ENCODE peak calls at places on chromosomes 4 and X, in ten cellular contexts. One of them, this sample, is unnamed.

GRCh38 chr4:8330821-8331566 is 61.4 kb downstream of the HTRA3 start:
- DNase-seq in right atrium auricular region: peak; percentile 83
- DNase-seq in fibroblast of lung: peak; percentile 47
- DNase-seq in cardiac fibroblast: peak; percentile 55
- DNase-seq in uterus: peak; percentile 19
- DNase-seq in B cell: peak; percentile 27
- DNase-seq in ovary: peak; percentile 60
- DNase-seq in epithelial cell of proximal tubule: no peak
- DNase-seq in endothelial cell: no peak
- DNase-seq in kidney epithelial cell: no peak
- DNase-seq in this sample: no peak

GRCh38 chrX:51641421-51642021 is 22.8 kb upstream of the CENPVL3 start:
- DNase-seq in right atrium auricular region: no peak
- DNase-seq in fibroblast of lung: peak; percentile 64
- DNase-seq in cardiac fibroblast: peak; percentile 65
- DNase-seq in uterus: no peak
- DNase-seq in B cell: no peak
- DNase-seq in ovary: no peak
- DNase-seq in epithelial cell of proximal tubule: peak; percentile 0
- DNase-seq in endothelial cell: peak; percentile 26
- DNase-seq in kidney epithelial cell: peak; percentile 1
- DNase-seq in this sample: peak; percentile 11

GRCh38 chrX:43225626-43226328 is 430.3 kb upstream of the MAOA start:
- DNase-seq in right atrium auricular region: no peak
- DNase-seq in fibroblast of lung: no peak
- DNase-seq in cardiac fibroblast: no peak
- DNase-seq in uterus: no peak
- DNase-seq in B cell: no peak
- DNase-seq in ovary: no peak
- DNase-seq in epithelial cell of proximal tubule: no peak
- DNase-seq in endothelial cell: no peak
- DNase-seq in kidney epithelial cell: no peak
- DNase-seq in this sample: no peak

GRCh38 chrX:40154229-40154852 is 56.6 kb upstream of the BCOR start:
- DNase-seq in right atrium auricular region: no peak
- DNase-seq in fibroblast of lung: peak; percentile 53
- DNase-seq in cardiac fibroblast: peak; percentile 41
- DNase-seq in uterus: no peak
- DNase-seq in B cell: no peak
- DNase-seq in ovary: peak; percentile 60
- DNase-seq in epithelial cell of proximal tubule: no peak
- DNase-seq in endothelial cell: peak; percentile 23
- DNase-seq in kidney epithelial cell: no peak
- DNase-seq in this sample: peak; percentile 34

GRCh38 chr4:78776729-78777555 is 792 bp downstream of the BMP2K start:
- DNase-seq in right atrium auricular region: peak; percentile 74
- DNase-seq in fibroblast of lung: peak; percentile 64
- DNase-seq in cardiac fibroblast: peak; percentile 71
- DNase-seq in uterus: peak; percentile 22
- DNase-seq in B cell: peak; percentile 81
- DNase-seq in ovary: no peak
- DNase-seq in epithelial cell of proximal tubule: no peak
- DNase-seq in endothelial cell: peak; percentile 15
- DNase-seq in kidney epithelial cell: no peak
- DNase-seq in this sample: peak; percentile 43

GRCh38 chrX:44431206-44431605 is 87.7 kb upstream of the EFHC2 start:
- DNase-seq in right atrium auricular region: no peak
- DNase-seq in fibroblast of lung: peak; percentile 41
- DNase-seq in cardiac fibroblast: peak; percentile 17
- DNase-seq in uterus: no peak
- DNase-seq in B cell: no peak
- DNase-seq in ovary: no peak
- DNase-seq in epithelial cell of proximal tubule: no peak
- DNase-seq in endothelial cell: no peak
- DNase-seq in kidney epithelial cell: peak; percentile 42
- DNase-seq in this sample: no peak

GRCh38 chr4:53591372-53591892 is at the start of gene LNX1:
- DNase-seq in right atrium auricular region: no peak
- DNase-seq in fibroblast of lung: no peak
- DNase-seq in cardiac fibroblast: no peak
- DNase-seq in uterus: no peak
- DNase-seq in B cell: no peak
- DNase-seq in ovary: no peak
- DNase-seq in epithelial cell of proximal tubule: no peak
- DNase-seq in endothelial cell: peak; percentile 28
- DNase-seq in kidney epithelial cell: no peak
- DNase-seq in this sample: no peak

GRCh38 chrX:24629701-24630100 is 17.4 kb downstream of the PCYT1B start:
- DNase-seq in right atrium auricular region: no peak
- DNase-seq in fibroblast of lung: no peak
- DNase-seq in cardiac fibroblast: no peak
- DNase-seq in uterus: no peak
- DNase-seq in B cell: no peak
- DNase-seq in ovary: no peak
- DNase-seq in epithelial cell of proximal tubule: no peak
- DNase-seq in endothelial cell: no peak
- DNase-seq in kidney epithelial cell: no peak
- DNase-seq in this sample: no peak

GRCh38 chrX:79235899-79236298 is 91.4 kb downstream of the GPR174 start:
- DNase-seq in right atrium auricular region: no peak
- DNase-seq in fibroblast of lung: no peak
- DNase-seq in cardiac fibroblast: no peak
- DNase-seq in uterus: no peak
- DNase-seq in B cell: no peak
- DNase-seq in ovary: no peak
- DNase-seq in epithelial cell of proximal tubule: no peak
- DNase-seq in endothelial cell: no peak
- DNase-seq in kidney epithelial cell: no peak
- DNase-seq in this sample: no peak

GRCh38 chrX:9370888-9371287 is 94.0 kb upstream of the TBL1X start:
- DNase-seq in right atrium auricular region: no peak
- DNase-seq in fibroblast of lung: peak; percentile 37
- DNase-seq in cardiac fibroblast: peak; percentile 50
- DNase-seq in uterus: no peak
- DNase-seq in B cell: no peak
- DNase-seq in ovary: no peak
- DNase-seq in epithelial cell of proximal tubule: no peak
- DNase-seq in endothelial cell: no peak
- DNase-seq in kidney epithelial cell: no peak
- DNase-seq in this sample: no peak

GRCh38 chr4:48681856-48682255 is 98.2 kb downstream of the FRYL start:
- DNase-seq in right atrium auricular region: no peak
- DNase-seq in fibroblast of lung: peak; percentile 57
- DNase-seq in cardiac fibroblast: peak; percentile 67
- DNase-seq in uterus: no peak
- DNase-seq in B cell: no peak
- DNase-seq in ovary: no peak
- DNase-seq in epithelial cell of proximal tubule: no peak
- DNase-seq in endothelial cell: no peak
- DNase-seq in kidney epithelial cell: no peak
- DNase-seq in this sample: no peak
- TF ChIP-seq CTCF in right atrium auricular region: no peak
- TF ChIP-seq CTCF in fibroblast of lung: peak; percentile 35
- TF ChIP-seq CTCF in cardiac fibroblast: peak; percentile 48
- TF ChIP-seq CTCF in uterus: no peak
- TF ChIP-seq CTCF in B cell: peak; percentile 54
- TF ChIP-seq CTCF in ovary: no peak
- TF ChIP-seq CTCF in epithelial cell of proximal tubule: peak; percentile 61
- TF ChIP-seq CTCF in endothelial cell: no peak
- TF ChIP-seq CTCF in kidney epithelial cell: peak; percentile 36
- TF ChIP-seq CTCF in this sample: no peak

DNA sequence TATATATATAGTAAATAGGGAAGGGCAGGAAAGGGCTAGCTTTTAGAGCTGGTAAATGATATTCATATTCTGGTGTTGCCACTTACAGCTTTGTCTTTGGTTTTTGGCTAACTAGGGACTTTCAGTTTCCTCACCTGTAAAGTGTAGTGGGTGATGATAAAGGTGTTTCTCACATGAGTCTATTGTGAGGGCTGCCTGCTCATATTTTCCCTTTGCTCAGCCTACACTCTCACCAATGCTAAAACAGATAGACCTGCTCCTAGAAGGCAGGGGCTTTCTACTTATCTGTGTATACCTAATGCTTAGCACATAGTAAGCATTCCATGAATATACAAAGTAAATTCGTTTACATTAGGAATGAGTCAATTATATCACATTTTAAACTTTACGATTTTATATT is 137.2 kb upstream of the HS3ST1 start:
- DNase-seq in right atrium auricular region: no peak
- DNase-seq in fibroblast of lung: no peak
- DNase-seq in cardiac fibroblast: no peak
- DNase-seq in uterus: no peak
- DNase-seq in B cell: no peak
- DNase-seq in ovary: no peak
- DNase-seq in epithelial cell of proximal tubule: no peak
- DNase-seq in endothelial cell: no peak
- DNase-seq in kidney epithelial cell: no peak
- DNase-seq in this sample: no peak
- TF ChIP-seq CTCF in right atrium auricular region: no peak
- TF ChIP-seq CTCF in fibroblast of lung: no peak
- TF ChIP-seq CTCF in cardiac fibroblast: no peak
- TF ChIP-seq CTCF in uterus: no peak
- TF ChIP-seq CTCF in B cell: no peak
- TF ChIP-seq CTCF in ovary: no peak
- TF ChIP-seq CTCF in epithelial cell of proximal tubule: no peak
- TF ChIP-seq CTCF in endothelial cell: no peak
- TF ChIP-seq CTCF in kidney epithelial cell: no peak
- TF ChIP-seq CTCF in this sample: no peak

DNA sequence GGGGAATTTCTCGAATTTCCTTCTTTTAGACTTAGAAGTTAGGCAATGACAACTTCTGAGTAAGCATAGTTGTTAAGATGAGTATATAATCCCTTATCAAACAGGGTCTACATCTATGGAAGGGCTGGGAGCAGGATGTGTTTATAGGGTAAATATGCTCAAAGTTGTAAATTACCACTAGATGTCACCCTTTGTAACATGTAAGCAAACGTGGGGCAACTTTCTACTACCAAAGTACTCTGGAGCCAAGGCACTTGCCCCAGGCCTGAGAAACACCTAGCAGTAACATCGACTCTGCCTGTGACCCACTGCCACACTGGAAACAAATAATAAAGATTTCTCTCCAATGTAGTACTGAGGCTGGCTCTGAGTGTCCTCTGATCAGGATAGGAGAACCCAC is 444.6 kb downstream of the IQCM start:
- DNase-seq in right atrium auricular region: no peak
- DNase-seq in fibroblast of lung: peak; percentile 82
- DNase-seq in cardiac fibroblast: peak; percentile 81
- DNase-seq in uterus: no peak
- DNase-seq in B cell: no peak
- DNase-seq in ovary: no peak
- DNase-seq in epithelial cell of proximal tubule: peak; percentile 40
- DNase-seq in endothelial cell: no peak
- DNase-seq in kidney epithelial cell: peak; percentile 43
- DNase-seq in this sample: no peak
- TF ChIP-seq CTCF in right atrium auricular region: peak; percentile 13
- TF ChIP-seq CTCF in fibroblast of lung: peak; percentile 48
- TF ChIP-seq CTCF in cardiac fibroblast: peak; percentile 47
- TF ChIP-seq CTCF in uterus: no peak
- TF ChIP-seq CTCF in B cell: no peak
- TF ChIP-seq CTCF in ovary: no peak
- TF ChIP-seq CTCF in epithelial cell of proximal tubule: peak; percentile 64
- TF ChIP-seq CTCF in endothelial cell: peak; percentile 17
- TF ChIP-seq CTCF in kidney epithelial cell: peak; percentile 30
- TF ChIP-seq CTCF in this sample: no peak

GRCh38 chr4:57442834-57443291 is 332.7 kb upstream of the IGFBP7 start:
- DNase-seq in right atrium auricular region: no peak
- DNase-seq in fibroblast of lung: peak; percentile 33
- DNase-seq in cardiac fibroblast: peak; percentile 48
- DNase-seq in uterus: no peak
- DNase-seq in B cell: no peak
- DNase-seq in ovary: no peak
- DNase-seq in epithelial cell of proximal tubule: no peak
- DNase-seq in endothelial cell: peak; percentile 73
- DNase-seq in kidney epithelial cell: no peak
- DNase-seq in this sample: peak; percentile 67
- TF ChIP-seq CTCF in right atrium auricular region: peak; percentile 53
- TF ChIP-seq CTCF in fibroblast of lung: peak; percentile 42
- TF ChIP-seq CTCF in cardiac fibroblast: peak; percentile 65
- TF ChIP-seq CTCF in uterus: peak; percentile 23
- TF ChIP-seq CTCF in B cell: no peak
- TF ChIP-seq CTCF in ovary: no peak
- TF ChIP-seq CTCF in epithelial cell of proximal tubule: peak; percentile 92
- TF ChIP-seq CTCF in endothelial cell: peak; percentile 43
- TF ChIP-seq CTCF in kidney epithelial cell: peak; percentile 77
- TF ChIP-seq CTCF in this sample: peak; percentile 90

GRCh38 chr4:6043188-6043587 is 25.0 kb upstream of the C4orf50 start:
- DNase-seq in right atrium auricular region: no peak
- DNase-seq in fibroblast of lung: no peak
- DNase-seq in cardiac fibroblast: no peak
- DNase-seq in uterus: no peak
- DNase-seq in B cell: no peak
- DNase-seq in ovary: no peak
- DNase-seq in epithelial cell of proximal tubule: no peak
- DNase-seq in endothelial cell: no peak
- DNase-seq in kidney epithelial cell: no peak
- DNase-seq in this sample: no peak

GRCh38 chr4:6044276-6044675 is 26.0 kb upstream of the C4orf50 start:
- DNase-seq in right atrium auricular region: no peak
- DNase-seq in fibroblast of lung: no peak
- DNase-seq in cardiac fibroblast: no peak
- DNase-seq in uterus: no peak
- DNase-seq in B cell: no peak
- DNase-seq in ovary: no peak
- DNase-seq in epithelial cell of proximal tubule: no peak
- DNase-seq in endothelial cell: no peak
- DNase-seq in kidney epithelial cell: no peak
- DNase-seq in this sample: no peak

GRCh38 chr4:6043843-6044242 is 25.6 kb upstream of the C4orf50 start:
- DNase-seq in right atrium auricular region: no peak
- DNase-seq in fibroblast of lung: no peak
- DNase-seq in cardiac fibroblast: no peak
- DNase-seq in uterus: no peak
- DNase-seq in B cell: no peak
- DNase-seq in ovary: no peak
- DNase-seq in epithelial cell of proximal tubule: no peak
- DNase-seq in endothelial cell: no peak
- DNase-seq in kidney epithelial cell: no peak
- DNase-seq in this sample: no peak

GRCh38 chr4:6046526-6047129 is 28.4 kb upstream of the C4orf50 start:
- DNase-seq in right atrium auricular region: no peak
- DNase-seq in fibroblast of lung: no peak
- DNase-seq in cardiac fibroblast: no peak
- DNase-seq in uterus: no peak
- DNase-seq in B cell: no peak
- DNase-seq in ovary: no peak
- DNase-seq in epithelial cell of proximal tubule: no peak
- DNase-seq in endothelial cell: no peak
- DNase-seq in kidney epithelial cell: no peak
- DNase-seq in this sample: no peak

GRCh38 chr4:6044805-6045204 is 26.6 kb upstream of the C4orf50 start:
- DNase-seq in right atrium auricular region: no peak
- DNase-seq in fibroblast of lung: no peak
- DNase-seq in cardiac fibroblast: no peak
- DNase-seq in uterus: no peak
- DNase-seq in B cell: no peak
- DNase-seq in ovary: no peak
- DNase-seq in epithelial cell of proximal tubule: no peak
- DNase-seq in endothelial cell: no peak
- DNase-seq in kidney epithelial cell: no peak
- DNase-seq in this sample: no peak
- TF ChIP-seq CTCF in right atrium auricular region: no peak
- TF ChIP-seq CTCF in fibroblast of lung: no peak
- TF ChIP-seq CTCF in cardiac fibroblast: no peak
- TF ChIP-seq CTCF in uterus: no peak
- TF ChIP-seq CTCF in B cell: no peak
- TF ChIP-seq CTCF in ovary: no peak
- TF ChIP-seq CTCF in epithelial cell of proximal tubule: no peak
- TF ChIP-seq CTCF in endothelial cell: no peak
- TF ChIP-seq CTCF in kidney epithelial cell: no peak
- TF ChIP-seq CTCF in this sample: no peak

GRCh38 chr4:182752158-182752910 is 164.9 kb downstream of the DCTD start:
- DNase-seq in right atrium auricular region: no peak
- DNase-seq in fibroblast of lung: no peak
- DNase-seq in cardiac fibroblast: peak; percentile 62
- DNase-seq in uterus: no peak
- DNase-seq in B cell: no peak
- DNase-seq in ovary: no peak
- DNase-seq in epithelial cell of proximal tubule: no peak
- DNase-seq in endothelial cell: no peak
- DNase-seq in kidney epithelial cell: peak; percentile 31
- DNase-seq in this sample: no peak
- TF ChIP-seq CTCF in right atrium auricular region: no peak
- TF ChIP-seq CTCF in fibroblast of lung: no peak
- TF ChIP-seq CTCF in cardiac fibroblast: no peak
- TF ChIP-seq CTCF in uterus: no peak
- TF ChIP-seq CTCF in B cell: no peak
- TF ChIP-seq CTCF in ovary: no peak
- TF ChIP-seq CTCF in epithelial cell of proximal tubule: no peak
- TF ChIP-seq CTCF in endothelial cell: no peak
- TF ChIP-seq CTCF in kidney epithelial cell: no peak
- TF ChIP-seq CTCF in this sample: no peak

This sample was measured in nephron progenitor cell.